ENCODE peak calls at places on chromosomes 12 and 14, in five cellular contexts. O is HepG2, Z is K562, H is GM12878, F is H1. U is an unnamed sample.

GRCh38 chr12:28568083-28568482 is 377.8 kb downstream of the CCDC91 start:
- DNase-seq in O (no peak), Z (no peak), H (no peak), F (no peak), U (no peak)

GRCh38 chr12:62928632-62929031 is 6.3 kb downstream of the PPM1H start:
- DNase-seq in O (peak), Z (no peak), H (no peak), F (no peak), U (no peak)

GRCh38 chr12:45468751-45469615 is 253.1 kb downstream of the ANO6 start:
- DNase-seq in O (no peak), Z (no peak), H (no peak), F (no peak), U (peak)

GRCh38 chr12:56565510-56566101 is 44.0 kb downstream of the RBMS2 start:
- DNase-seq in O (peak), Z (peak), H (no peak), F (no peak), U (peak)

GRCh38 chr12:1533602-1534304 is 60.6 kb downstream of the FBXL14 start:
- DNase-seq in O (no peak), Z (peak), H (peak), F (no peak), U (no peak)

GRCh38 chr12:33439587-33440011 is at the start of gene SYT10:
- DNase-seq in O (no peak), Z (peak), H (no peak), F (no peak), U (peak)

GRCh38 chr14:58964598-58964928 is 223.9 kb upstream of the DAAM1 start:
- DNase-seq in O (no peak), Z (no peak), H (no peak), F (no peak), U (no peak)

GRCh38 chr12:123942277-123942653 is 30.4 kb downstream of the CCDC92 start:
- DNase-seq in O (no peak), Z (no peak), H (no peak), F (no peak), U (no peak)

GRCh38 chr12:68956466-68956865 is 23.5 kb upstream of the CPM start:
- DNase-seq in O (no peak), Z (no peak), H (no peak), F (no peak), U (no peak)

GRCh38 chr12:132143328-132144071 is 619 bp downstream of the DDX51 start:
- DNase-seq in O (no peak), Z (no peak), H (no peak), F (no peak), U (no peak)

GRCh38 chr12:108399514-108399913 is 60.4 kb upstream of the CMKLR1 start:
- DNase-seq in O (no peak), Z (no peak), H (no peak), F (no peak), U (no peak)

GRCh38 chr12:57605308-57606015 is 838 bp downstream of the DTX3 start:
- DNase-seq in O (no peak), Z (no peak), H (no peak), F (no peak), U (no peak)

GRCh38 chr12:55908726-55909512 is 18.8 kb downstream of the PYM1 start:
- DNase-seq in O (peak), Z (no peak), H (no peak), F (no peak), U (no peak)

GRCh38 chr12:93908846-93909592 is 231.8 kb downstream of the CRADD start:
- DNase-seq in O (no peak), Z (no peak), H (no peak), F (no peak), U (no peak)

GRCh38 chr14:38047518-38047917 is 160.2 kb upstream of the SSTR1 start:
- DNase-seq in O (no peak), Z (no peak), H (no peak), F (no peak), U (no peak)

GRCh38 chr12:45290218-45290609 is 74.3 kb downstream of the ANO6 start:
- DNase-seq in O (no peak), Z (no peak), H (no peak), F (no peak), U (no peak)

GRCh38 chr12:81078469-81079196 is 754 bp downstream of the ACSS3 start:
- DNase-seq in O (peak), Z (no peak), H (no peak), F (no peak), U (no peak)

GRCh38 chr14:34610101-34610500 is 19.8 kb downstream of the SNX6 start:
- DNase-seq in O (no peak), Z (no peak), H (no peak), F (no peak), U (no peak)

GRCh38 chr14:34604990-34605389 is 25.0 kb downstream of the SNX6 start:
- DNase-seq in O (no peak), Z (no peak), H (no peak), F (no peak), U (no peak)
- TF ChIP-seq ATF2 in O (no peak), Z (no peak), H (no peak), F (no peak), U (no peak)

DNA sequence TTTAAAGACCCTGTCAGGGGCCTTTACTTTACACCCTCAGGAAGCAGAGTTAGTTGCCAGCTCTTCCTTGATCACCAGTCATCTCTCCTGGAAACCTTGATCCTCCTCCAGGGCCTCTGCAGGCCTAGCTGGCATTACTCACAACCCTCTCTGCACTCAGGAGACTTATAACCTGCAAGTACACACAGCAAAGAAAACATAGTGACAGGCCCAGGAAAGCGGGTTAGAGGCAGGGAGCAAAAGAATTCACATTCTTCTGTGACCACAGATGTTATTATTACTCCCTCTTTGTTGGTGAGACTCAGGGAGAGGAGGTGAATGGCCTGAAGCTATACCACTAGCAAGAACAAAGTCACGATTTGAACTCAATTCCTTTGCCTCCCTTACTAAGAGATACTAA is 87.4 kb downstream of the OR11H12 start:
- DNase-seq in O (no peak), Z (no peak), H (no peak), F (no peak), U (no peak)
- TF ChIP-seq SP1 in O (no peak), Z (no peak), H (no peak), F (no peak), U (no peak)

GRCh38 chr12:113187588-113187987 is 2.1 kb downstream of the RITA1 start:
- DNase-seq in O (no peak), Z (no peak), H (no peak), F (no peak), U (no peak)

GRCh38 chr12:113186666-113187325 is 1.3 kb downstream of the RITA1 start:
- DNase-seq in O (no peak), Z (no peak), H (no peak), F (no peak), U (no peak)

GRCh38 chr12:113185180-113186032 is at the start of the genes DDX54 and RITA1:
- DNase-seq in O (peak), Z (peak), H (no peak), F (peak), U (peak)

GRCh38 chr12:113184900-113185179 is 438 bp downstream of the DDX54 start:
- DNase-seq in O (peak), Z (peak), H (peak), F (peak), U (peak)

GRCh38 chr12:113186033-113186365 is 478 bp downstream of the RITA1 start:
- DNase-seq in O (peak), Z (no peak), H (no peak), F (no peak), U (no peak)
- TF ChIP-seq ATF2 in O (no peak), Z (no peak), H (no peak), F (no peak), U (no peak)

GRCh38 chr14:95431199-95432145 is 85.0 kb downstream of the SYNE3 start:
- DNase-seq in O (no peak), Z (peak), H (no peak), F (no peak), U (peak)
- TF ChIP-seq SP1 in O (no peak), Z (no peak), H (no peak), F (no peak), U (no peak)

GRCh38 chr12:30357712-30358111 is 338.0 kb downstream of the IPO8 start:
- DNase-seq in O (no peak), Z (no peak), H (no peak), F (no peak), U (no peak)
- TF ChIP-seq ATF2 in O (no peak), Z (no peak), H (no peak), F (no peak), U (no peak)

GRCh38 chr14:25006031-25006430 is 43.9 kb downstream of the STXBP6 start:
- DNase-seq in O (no peak), Z (no peak), H (no peak), F (no peak), U (no peak)

GRCh38 chr14:25006961-25007795 is 42.8 kb downstream of the STXBP6 start:
- DNase-seq in O (peak), Z (no peak), H (no peak), F (no peak), U (no peak)

GRCh38 chr14:25001096-25001982 is 48.6 kb downstream of the STXBP6 start:
- DNase-seq in O (no peak), Z (no peak), H (no peak), F (no peak), U (no peak)

GRCh38 chr14:25004389-25004809 is 45.5 kb downstream of the STXBP6 start:
- DNase-seq in O (peak), Z (no peak), H (no peak), F (no peak), U (no peak)

GRCh38 chr14:25003537-25003936 is 46.4 kb downstream of the STXBP6 start:
- DNase-seq in O (no peak), Z (no peak), H (no peak), F (no peak), U (no peak)
- TF ChIP-seq SP1 in O (no peak), Z (no peak), H (no peak), F (no peak), U (no peak)